ENCODE peak calls at places on chromosomes 13 and 19, in five cellular contexts. One of them, this sample, is unnamed.

GRCh38 chr13:114067886-114068722 is 64.3 kb downstream of the RASA3 start:
- DNase-seq in stimulated activated CD4-positive, alpha-beta T cell treated with anti-CD3 and anti-CD28 coated beads, Interleukin-1b, Interleukin-23, amount 100 ng/mL, for 4 hours: no peak
- DNase-seq in effector CD4-positive, alpha-beta T cell: peak
- DNase-seq in OCI-LY7: no peak
- DNase-seq in foreskin melanocyte: no peak
- DNase-seq in this sample: peak

GRCh38 chr19:6551607-6552450 is 21.0 kb downstream of the TNFSF9 start:
- DNase-seq in foreskin melanocyte: no peak
- DNase-seq in OCI-LY7: no peak
- DNase-seq in effector CD4-positive, alpha-beta T cell: peak
- DNase-seq in stimulated activated CD4-positive, alpha-beta T cell treated with anti-CD3 and anti-CD28 coated beads, Interleukin-1b, Interleukin-23, amount 100 ng/mL, for 4 hours: peak
- DNase-seq in this sample: peak

GRCh38 chr13:112181336-112182051 is 114.5 kb downstream of the SOX1 start:
- DNase-seq in effector CD4-positive, alpha-beta T cell: no peak
- DNase-seq in stimulated activated CD4-positive, alpha-beta T cell treated with anti-CD3 and anti-CD28 coated beads, Interleukin-1b, Interleukin-23, amount 100 ng/mL, for 4 hours: no peak
- DNase-seq in OCI-LY7: no peak
- DNase-seq in foreskin melanocyte: no peak
- DNase-seq in this sample: no peak

GRCh38 chr13:80454245-80454644 is 113.3 kb upstream of the SPRY2 start:
- DNase-seq in effector CD4-positive, alpha-beta T cell: no peak
- DNase-seq in stimulated activated CD4-positive, alpha-beta T cell treated with anti-CD3 and anti-CD28 coated beads, Interleukin-1b, Interleukin-23, amount 100 ng/mL, for 4 hours: no peak
- DNase-seq in foreskin melanocyte: no peak
- DNase-seq in OCI-LY7: peak
- DNase-seq in this sample: no peak

GRCh38 chr19:29667941-29668340 is 2.7 kb downstream of the PLEKHF1 start:
- DNase-seq in stimulated activated CD4-positive, alpha-beta T cell treated with anti-CD3 and anti-CD28 coated beads, Interleukin-1b, Interleukin-23, amount 100 ng/mL, for 4 hours: no peak
- DNase-seq in foreskin melanocyte: no peak
- DNase-seq in effector CD4-positive, alpha-beta T cell: peak
- DNase-seq in OCI-LY7: peak
- DNase-seq in this sample: no peak

GRCh38 chr13:24038846-24039330 is 121.6 kb upstream of the SPATA13 start:
- DNase-seq in stimulated activated CD4-positive, alpha-beta T cell treated with anti-CD3 and anti-CD28 coated beads, Interleukin-1b, Interleukin-23, amount 100 ng/mL, for 4 hours: no peak
- DNase-seq in effector CD4-positive, alpha-beta T cell: no peak
- DNase-seq in foreskin melanocyte: peak
- DNase-seq in OCI-LY7: no peak
- DNase-seq in this sample: no peak

GRCh38 chr19:591099-591958 is 1.6 kb downstream of the HCN2 start:
- DNase-seq in foreskin melanocyte: no peak
- DNase-seq in OCI-LY7: no peak
- DNase-seq in stimulated activated CD4-positive, alpha-beta T cell treated with anti-CD3 and anti-CD28 coated beads, Interleukin-1b, Interleukin-23, amount 100 ng/mL, for 4 hours: no peak
- DNase-seq in effector CD4-positive, alpha-beta T cell: no peak
- DNase-seq in this sample: no peak

GRCh38 chr19:52963229-52963760 is 614 bp upstream of the ZNF816 start:
- DNase-seq in effector CD4-positive, alpha-beta T cell: no peak
- DNase-seq in OCI-LY7: no peak
- DNase-seq in foreskin melanocyte: no peak
- DNase-seq in stimulated activated CD4-positive, alpha-beta T cell treated with anti-CD3 and anti-CD28 coated beads, Interleukin-1b, Interleukin-23, amount 100 ng/mL, for 4 hours: no peak
- DNase-seq in this sample: no peak

GRCh38 chr13:113431171-113431570 is 22.1 kb downstream of the ADPRHL1 start:
- DNase-seq in stimulated activated CD4-positive, alpha-beta T cell treated with anti-CD3 and anti-CD28 coated beads, Interleukin-1b, Interleukin-23, amount 100 ng/mL, for 4 hours: no peak
- DNase-seq in foreskin melanocyte: no peak
- DNase-seq in effector CD4-positive, alpha-beta T cell: no peak
- DNase-seq in OCI-LY7: no peak
- DNase-seq in this sample: no peak

GRCh38 chr19:5395541-5395940 is 54.9 kb upstream of the PTPRS start:
- DNase-seq in stimulated activated CD4-positive, alpha-beta T cell treated with anti-CD3 and anti-CD28 coated beads, Interleukin-1b, Interleukin-23, amount 100 ng/mL, for 4 hours: no peak
- DNase-seq in foreskin melanocyte: no peak
- DNase-seq in OCI-LY7: no peak
- DNase-seq in effector CD4-positive, alpha-beta T cell: no peak
- DNase-seq in this sample: no peak

GRCh38 chr19:43527860-43528622 is 1.0 kb upstream of the ETHE1 start:
- DNase-seq in effector CD4-positive, alpha-beta T cell: no peak
- DNase-seq in OCI-LY7: no peak
- DNase-seq in stimulated activated CD4-positive, alpha-beta T cell treated with anti-CD3 and anti-CD28 coated beads, Interleukin-1b, Interleukin-23, amount 100 ng/mL, for 4 hours: no peak
- DNase-seq in foreskin melanocyte: peak
- DNase-seq in this sample: no peak

GRCh38 chr19:46546194-46546896 is 50.7 kb upstream of the PNMA8B start:
- DNase-seq in foreskin melanocyte: no peak
- DNase-seq in stimulated activated CD4-positive, alpha-beta T cell treated with anti-CD3 and anti-CD28 coated beads, Interleukin-1b, Interleukin-23, amount 100 ng/mL, for 4 hours: no peak
- DNase-seq in OCI-LY7: peak
- DNase-seq in effector CD4-positive, alpha-beta T cell: no peak
- DNase-seq in this sample: no peak

GRCh38 chr19:15404097-15404779 is 14.6 kb downstream of the AKAP8L start:
- DNase-seq in foreskin melanocyte: no peak
- DNase-seq in stimulated activated CD4-positive, alpha-beta T cell treated with anti-CD3 and anti-CD28 coated beads, Interleukin-1b, Interleukin-23, amount 100 ng/mL, for 4 hours: no peak
- DNase-seq in effector CD4-positive, alpha-beta T cell: no peak
- DNase-seq in OCI-LY7: no peak
- DNase-seq in this sample: no peak

GRCh38 chr13:90696656-90697055 is 650.8 kb upstream of the MIR17HG start:
- DNase-seq in effector CD4-positive, alpha-beta T cell: no peak
- DNase-seq in stimulated activated CD4-positive, alpha-beta T cell treated with anti-CD3 and anti-CD28 coated beads, Interleukin-1b, Interleukin-23, amount 100 ng/mL, for 4 hours: no peak
- DNase-seq in foreskin melanocyte: no peak
- DNase-seq in OCI-LY7: no peak
- DNase-seq in this sample: no peak

GRCh38 chr13:113999618-113999910 is 25.7 kb upstream of the C13orf46 start:
- DNase-seq in effector CD4-positive, alpha-beta T cell: no peak
- DNase-seq in stimulated activated CD4-positive, alpha-beta T cell treated with anti-CD3 and anti-CD28 coated beads, Interleukin-1b, Interleukin-23, amount 100 ng/mL, for 4 hours: no peak
- DNase-seq in foreskin melanocyte: no peak
- DNase-seq in OCI-LY7: no peak
- DNase-seq in this sample: no peak

GRCh38 chr19:52992109-52993004 is 21.4 kb upstream of the ERVV-1 start:
- DNase-seq in stimulated activated CD4-positive, alpha-beta T cell treated with anti-CD3 and anti-CD28 coated beads, Interleukin-1b, Interleukin-23, amount 100 ng/mL, for 4 hours: no peak
- DNase-seq in effector CD4-positive, alpha-beta T cell: no peak
- DNase-seq in foreskin melanocyte: no peak
- DNase-seq in OCI-LY7: no peak
- DNase-seq in this sample: no peak